ENCODE peak calls at places on chromosome 15, in six cellular contexts. L is H9, G is fibroblast of lung, N is PC-3, B is neural progenitor cell, A is keratinocyte. S is an unnamed sample.

GRCh38 chr15:89802986-89803820 is 11.4 kb downstream of the ANPEP start:
- DNase-seq in G (no peak), A (no peak), N (no peak), L (no peak), B (no peak), S (no peak)

GRCh38 chr15:50181206-50181982 is 602 bp upstream of the SLC27A2 start:
- DNase-seq in L (peak), N (no peak), A (no peak), G (no peak), B (no peak), S (no peak)

GRCh38 chr15:63052128-63052826 is 9.7 kb downstream of the TPM1 start:
- DNase-seq in B (no peak), N (no peak), A (no peak), L (no peak), G (peak), S (no peak)

GRCh38 chr15:78923480-78924360 is 21.1 kb downstream of the CTSH start:
- DNase-seq in L (no peak), B (no peak), N (no peak), A (no peak), G (no peak), S (no peak)

GRCh38 chr15:87496109-87496508 is 760.4 kb downstream of the NTRK3 start:
- DNase-seq in N (no peak), G (no peak), L (no peak), B (no peak), A (no peak), S (no peak)

GRCh38 chr15:85542895-85543331 is 162.5 kb downstream of the AKAP13 start:
- DNase-seq in N (peak), B (no peak), A (no peak), L (no peak), G (peak), S (no peak)

GRCh38 chr15:83904107-83904720 is 250.3 kb downstream of the ADAMTSL3 start:
- DNase-seq in N (no peak), L (no peak), B (no peak), A (no peak), G (peak), S (no peak)

GRCh38 chr15:56741541-56741940 is 8.2 kb upstream of the ZNF280D start:
- DNase-seq in L (no peak), A (no peak), B (no peak), G (no peak), N (no peak), S (no peak)

GRCh38 chr15:82936966-82937647 is 15.4 kb downstream of the HOMER2 start:
- DNase-seq in L (no peak), B (no peak), G (peak), A (no peak), N (peak), S (no peak)

GRCh38 chr15:101062063-101062462 is 142.9 kb downstream of the LRRK1 start:
- DNase-seq in G (no peak), N (no peak), L (peak), B (no peak), A (no peak), S (no peak)

GRCh38 chr15:77563768-77564167 is 68.9 kb downstream of the LINGO1 start:
- DNase-seq in L (no peak), B (no peak), G (no peak), A (no peak), N (no peak), S (no peak)

GRCh38 chr15:100973351-100974034 is 54.3 kb downstream of the LRRK1 start:
- DNase-seq in L (no peak), B (peak), N (no peak), G (peak), A (no peak), S (no peak)

GRCh38 chr15:50810128-50810527 is 44.6 kb upstream of the SPPL2A start:
- DNase-seq in G (no peak), A (no peak), B (no peak), L (no peak), N (no peak), S (no peak)

GRCh38 chr15:64877435-64877834 is 34.3 kb upstream of the ANKDD1A start:
- DNase-seq in L (no peak), G (no peak), A (no peak), B (no peak), N (peak), S (no peak)

GRCh38 chr15:33197636-33198035 is 3.1 kb upstream of the FMN1 start:
- DNase-seq in N (no peak), G (no peak), A (no peak), L (no peak), B (no peak), S (no peak)

GRCh38 chr15:32688151-32688639 is 29.6 kb upstream of the GREM1 start:
- DNase-seq in A (peak), L (no peak), G (peak), B (no peak), N (peak), S (no peak)

GRCh38 chr15:85761635-85762034 is 33.1 kb downstream of the KLHL25 start:
- DNase-seq in A (no peak), L (no peak), B (no peak), N (no peak), G (peak), S (no peak)

DNA sequence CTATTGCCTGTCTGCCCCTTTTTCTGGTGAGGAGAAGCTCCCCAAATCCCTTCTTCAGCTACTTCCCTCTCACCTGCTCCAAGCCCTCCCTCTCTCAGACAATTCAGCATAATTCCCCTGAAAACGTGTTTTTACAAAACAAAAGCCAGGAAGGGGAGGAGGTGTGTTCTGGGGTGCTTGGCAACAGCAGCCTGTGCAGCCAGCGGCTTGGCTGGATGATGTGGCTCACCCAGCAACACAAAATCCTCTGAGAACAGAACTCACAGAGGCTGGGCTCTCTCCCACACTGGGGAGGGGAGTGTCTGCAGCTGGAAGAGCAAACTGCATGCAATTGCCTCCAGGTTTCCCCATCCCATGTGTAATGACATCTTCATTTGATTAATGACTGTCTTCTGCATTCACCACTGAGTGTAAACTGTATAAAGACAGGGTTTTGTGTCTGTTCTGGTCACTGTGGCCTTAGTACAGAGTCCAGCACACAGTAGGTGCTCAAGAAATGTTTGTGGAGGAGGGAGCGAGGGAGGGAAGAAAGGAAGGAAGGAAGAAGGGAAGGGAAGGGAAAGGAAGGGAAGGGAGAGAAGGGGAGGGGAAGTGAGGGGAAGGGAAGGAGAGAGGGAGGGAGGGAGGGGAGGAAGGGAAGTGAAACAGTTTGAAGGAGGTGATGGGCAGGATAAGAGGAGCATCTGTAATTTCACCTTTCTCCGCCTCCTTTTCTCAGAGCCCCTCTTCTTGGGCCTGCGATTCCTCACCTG is 70.1 kb upstream of the GLCE start:
- DNase-seq in A (no peak), B (peak), G (peak), N (no peak), L (peak), S (no peak)
- TF ChIP-seq CTCF in A (no peak), B (no peak), G (no peak), N (no peak), L (no peak), S (no peak)

GRCh38 chr15:95138604-95139270 is 907.4 kb downstream of the MCTP2 start:
- DNase-seq in N (no peak), B (no peak), A (no peak), G (no peak), L (no peak), S (no peak)

GRCh38 chr15:95131071-95131683 is 899.8 kb downstream of the MCTP2 start:
- DNase-seq in A (no peak), B (no peak), G (no peak), N (no peak), L (no peak), S (no peak)

GRCh38 chr15:95129589-95129988 is 898.2 kb downstream of the MCTP2 start:
- DNase-seq in A (no peak), G (peak), L (no peak), B (no peak), N (no peak), S (no peak)

GRCh38 chr15:95132774-95133173 is 901.4 kb downstream of the MCTP2 start:
- DNase-seq in L (no peak), A (peak), B (no peak), N (peak), G (peak), S (no peak)

GRCh38 chr15:95134306-95135100 is 903.1 kb downstream of the MCTP2 start:
- DNase-seq in G (peak), A (no peak), N (no peak), B (no peak), L (no peak), S (no peak)
- H3K4me2 ChIP-seq in G (no peak), A (no peak), N (no peak), B (no peak), L (no peak), S (no peak)

DNA sequence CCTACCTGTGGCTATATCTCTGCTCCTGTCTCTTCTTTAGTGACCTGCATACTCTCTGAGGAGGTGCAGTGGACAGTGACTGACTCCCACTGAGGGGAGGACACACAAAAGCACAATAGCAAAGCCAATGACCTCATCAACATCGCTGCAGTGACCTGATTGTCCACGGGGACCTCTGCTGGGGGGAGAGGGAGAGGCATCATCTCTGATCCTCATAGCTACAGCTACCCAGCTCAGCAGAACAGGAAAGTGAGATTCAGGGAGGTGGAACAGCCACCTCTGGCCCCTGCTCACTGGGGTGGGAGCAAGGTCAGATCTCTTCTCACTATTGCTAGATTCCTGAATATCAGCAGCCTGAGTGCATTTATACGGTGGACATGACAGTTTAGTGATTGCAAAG is 179.2 kb downstream of the ATP10A start:
- DNase-seq in L (no peak), B (no peak), N (no peak), A (no peak), G (no peak), S (no peak)
- TF ChIP-seq CTCF in L (peak), B (peak), N (no peak), A (no peak), G (no peak), S (no peak)

GRCh38 chr15:66755298-66756068 is 53.4 kb downstream of the SMAD6 start:
- DNase-seq in G (no peak), L (no peak), B (no peak), A (no peak), N (no peak), S (no peak)

GRCh38 chr15:66757030-66757429 is 55.0 kb downstream of the SMAD6 start:
- DNase-seq in G (no peak), A (no peak), B (no peak), L (no peak), N (no peak), S (no peak)

GRCh38 chr15:66756220-66756769 is 54.3 kb downstream of the SMAD6 start:
- DNase-seq in G (no peak), N (no peak), A (no peak), B (no peak), L (no peak), S (no peak)

GRCh38 chr15:66758844-66759243 is 56.8 kb downstream of the SMAD6 start:
- DNase-seq in G (no peak), A (no peak), L (no peak), N (peak), B (no peak), S (no peak)

DNA sequence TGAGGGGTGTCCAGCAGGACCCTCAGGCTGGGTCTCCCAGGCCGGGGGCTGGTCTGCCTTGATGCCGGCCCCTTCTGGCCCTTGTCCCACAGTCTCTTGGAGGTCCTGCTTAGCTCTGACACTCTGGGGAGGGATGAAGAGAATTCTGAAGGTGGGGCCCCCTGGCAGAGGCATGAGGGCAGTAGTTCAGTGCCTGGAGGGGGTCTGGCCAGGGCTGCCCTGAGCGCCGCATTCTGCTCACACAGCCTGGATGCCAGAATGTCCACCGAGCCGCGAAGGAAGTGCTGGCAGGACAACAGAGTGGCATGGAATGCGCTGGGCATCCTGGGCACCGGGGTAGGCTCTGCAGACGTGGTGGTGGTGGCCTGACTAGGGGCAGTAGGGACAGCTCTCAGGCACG is 55.5 kb downstream of the SMAD6 start:
- DNase-seq in B (no peak), A (no peak), N (no peak), G (no peak), L (no peak), S (no peak)
- H3K4me2 ChIP-seq in B (no peak), A (no peak), N (no peak), G (no peak), L (no peak), S (no peak)

GRCh38 chr15:91265431-91265940 is 165.4 kb downstream of the SV2B start:
- DNase-seq in N (no peak), G (no peak), A (no peak), L (no peak), B (no peak), S (no peak)

GRCh38 chr15:91270747-91271146 is 170.7 kb downstream of the SV2B start:
- DNase-seq in A (no peak), L (no peak), B (no peak), N (no peak), G (no peak), S (no peak)

GRCh38 chr15:91271565-91272153 is 171.6 kb downstream of the SV2B start:
- DNase-seq in B (peak), N (peak), L (peak), A (peak), G (peak), S (peak)

GRCh38 chr15:91264651-91265351 is 164.7 kb downstream of the SV2B start:
- DNase-seq in B (no peak), L (no peak), A (no peak), N (no peak), G (no peak), S (no peak)

DNA sequence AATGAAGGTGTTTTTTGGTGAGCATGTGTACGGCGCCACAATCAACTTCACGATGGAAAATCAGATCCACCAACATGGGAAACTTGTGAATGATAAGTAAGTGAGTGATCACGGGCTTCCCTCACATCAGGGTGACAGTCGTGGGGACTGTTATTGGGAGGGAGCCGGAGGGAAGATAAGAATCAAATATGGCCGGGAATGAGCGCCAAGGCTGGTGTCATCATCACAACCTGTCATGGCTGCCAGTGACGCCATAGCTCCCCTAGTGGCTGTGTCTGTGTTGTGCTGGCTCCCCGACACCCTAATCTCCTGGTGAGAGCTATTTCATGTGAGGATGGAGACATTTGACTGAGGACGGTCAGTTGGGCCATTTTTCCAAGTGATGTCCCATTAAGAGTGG is 168.5 kb downstream of the SV2B start:
- DNase-seq in N (no peak), G (no peak), A (no peak), L (peak), B (peak), S (peak)
- TF ChIP-seq CTCF in N (peak), G (no peak), A (peak), L (peak), B (peak), S (peak)

GRCh38 chr15:43517354-43518072 is at the start of gene MAP1A:
- DNase-seq in N (no peak), L (peak), G (peak), A (no peak), B (peak), S (no peak)
- H3K4me2 ChIP-seq in N (peak), L (peak), G (peak), A (peak), B (peak), S (peak)

GRCh38 chr15:71612869-71613268 is 197.5 kb upstream of the NR2E3 start:
- DNase-seq in N (no peak), L (no peak), G (no peak), B (no peak), A (no peak), S (no peak)

GRCh38 chr15:71607383-71607782 is 203.0 kb upstream of the NR2E3 start:
- DNase-seq in A (no peak), G (no peak), B (no peak), L (no peak), N (no peak), S (no peak)

GRCh38 chr15:71611721-71612016 is 198.7 kb upstream of the NR2E3 start:
- DNase-seq in N (no peak), L (no peak), B (no peak), G (no peak), A (no peak), S (no peak)

GRCh38 chr15:71612066-71612715 is 198.2 kb upstream of the NR2E3 start:
- DNase-seq in B (peak), N (no peak), G (no peak), L (no peak), A (no peak), S (no peak)

GRCh38 chr15:71610991-71611720 is 199.2 kb upstream of the NR2E3 start:
- DNase-seq in A (no peak), G (no peak), N (no peak), B (no peak), L (no peak), S (no peak)
- TF ChIP-seq CTCF in A (no peak), G (no peak), N (no peak), B (no peak), L (no peak), S (no peak)

S was measured in HCT116.